ENCODE peak calls at places on chromosomes 4 and X, in ten cellular contexts. R is GM23248; C is left ventricle myocardium inferior; J is ascending aorta; B is CD8-positive, alpha-beta memory T cell; Z is foreskin fibroblast; T is left lung; W is HFF-Myc; F is cardiac muscle cell; M is adipocyte. S is an unnamed sample.

GRCh38 chr4:174828845-174829701 is at the start of gene GLRA3:
- DNase-seq in R (peak), C (no peak), J (no peak), B (no peak), Z (no peak), T (peak), W (peak), F (peak), M (peak), S (peak)

GRCh38 chrX:134669378-134670098 is 11.3 kb upstream of the PLAC1 start:
- DNase-seq in R (peak), C (peak), J (no peak), B (no peak), Z (peak), T (no peak), W (peak), F (peak), M (peak), S (no peak)

GRCh38 chr4:79585834-79586233 is 177.8 kb upstream of the GK2 start:
- DNase-seq in R (no peak), C (no peak), J (no peak), B (no peak), Z (no peak), T (no peak), W (no peak), F (no peak), M (no peak), S (no peak)

GRCh38 chr4:173254646-173255045 is 79.5 kb downstream of the HMGB2 start:
- DNase-seq in R (no peak), C (no peak), J (no peak), B (no peak), Z (no peak), T (no peak), W (no peak), F (no peak), M (no peak), S (no peak)

GRCh38 chr4:52037730-52038108 is 380 bp downstream of the SGCB start:
- DNase-seq in R (peak), C (peak), J (no peak), B (peak), Z (no peak), T (peak), W (no peak), F (peak), M (peak), S (peak)

GRCh38 chrX:10158279-10158939 is 1.6 kb downstream of the CLCN4 start:
- DNase-seq in R (peak), C (peak), J (no peak), B (no peak), Z (no peak), T (peak), W (no peak), F (no peak), M (no peak), S (no peak)

GRCh38 chr4:64846417-64846816 is 437.2 kb upstream of the TECRL start:
- DNase-seq in R (no peak), C (no peak), J (no peak), B (no peak), Z (no peak), T (no peak), W (no peak), F (no peak), M (no peak), S (no peak)

GRCh38 chr4:83535520-83535944 is 376 bp upstream of the GPAT3 start:
- DNase-seq in R (peak), C (peak), J (no peak), B (peak), Z (peak), T (peak), W (peak), F (peak), M (peak), S (peak)

GRCh38 chr4:158810487-158811215 is 41.8 kb downstream of the FNIP2 start:
- DNase-seq in R (peak), C (peak), J (peak), B (no peak), Z (peak), T (no peak), W (peak), F (peak), M (peak), S (peak)

GRCh38 chrX:19885732-19886131 is 1.7 kb downstream of the SH3KBP1 start:
- DNase-seq in R (no peak), C (no peak), J (no peak), B (no peak), Z (no peak), T (no peak), W (no peak), F (no peak), M (no peak), S (no peak)

GRCh38 chr4:85084371-85085170 is 118.1 kb upstream of the WDFY3 start:
- DNase-seq in R (peak), C (no peak), J (no peak), B (no peak), Z (peak), T (no peak), W (peak), F (peak), M (peak), S (peak)

GRCh38 chr4:3830774-3831528 is 64.8 kb downstream of the ADRA2C start:
- DNase-seq in R (no peak), C (no peak), J (no peak), B (peak), Z (no peak), T (peak), W (no peak), F (no peak), M (no peak), S (no peak)

GRCh38 chr4:8914461-8915171 is 43.0 kb upstream of the HMX1 start:
- DNase-seq in R (no peak), C (no peak), J (no peak), B (no peak), Z (no peak), T (peak), W (no peak), F (no peak), M (no peak), S (no peak)

GRCh38 chrX:17679261-17679660 is 58.0 kb upstream of the SCML1 start:
- DNase-seq in R (no peak), C (no peak), J (no peak), B (no peak), Z (no peak), T (no peak), W (no peak), F (no peak), M (no peak), S (no peak)

GRCh38 chrX:14351889-14352288 is 177.4 kb upstream of the GLRA2 start:
- DNase-seq in R (no peak), C (no peak), J (no peak), B (no peak), Z (no peak), T (no peak), W (no peak), F (no peak), M (no peak), S (no peak)

GRCh38 chr4:101066586-101066985 is 280.7 kb downstream of the PPP3CA start:
- DNase-seq in R (no peak), C (no peak), J (no peak), B (no peak), Z (no peak), T (no peak), W (no peak), F (no peak), M (no peak), S (no peak)

GRCh38 chr4:101065346-101065745 is 282.0 kb downstream of the PPP3CA start:
- DNase-seq in R (no peak), C (no peak), J (no peak), B (no peak), Z (no peak), T (no peak), W (no peak), F (no peak), M (no peak), S (no peak)

GRCh38 chr4:101067383-101067782 is 279.9 kb downstream of the PPP3CA start:
- DNase-seq in R (peak), C (no peak), J (no peak), B (no peak), Z (no peak), T (no peak), W (no peak), F (peak), M (peak), S (no peak)

GRCh38 chr4:101064541-101065180 is 282.7 kb downstream of the PPP3CA start:
- DNase-seq in R (no peak), C (no peak), J (no peak), B (no peak), Z (no peak), T (no peak), W (no peak), F (no peak), M (no peak), S (no peak)

DNA sequence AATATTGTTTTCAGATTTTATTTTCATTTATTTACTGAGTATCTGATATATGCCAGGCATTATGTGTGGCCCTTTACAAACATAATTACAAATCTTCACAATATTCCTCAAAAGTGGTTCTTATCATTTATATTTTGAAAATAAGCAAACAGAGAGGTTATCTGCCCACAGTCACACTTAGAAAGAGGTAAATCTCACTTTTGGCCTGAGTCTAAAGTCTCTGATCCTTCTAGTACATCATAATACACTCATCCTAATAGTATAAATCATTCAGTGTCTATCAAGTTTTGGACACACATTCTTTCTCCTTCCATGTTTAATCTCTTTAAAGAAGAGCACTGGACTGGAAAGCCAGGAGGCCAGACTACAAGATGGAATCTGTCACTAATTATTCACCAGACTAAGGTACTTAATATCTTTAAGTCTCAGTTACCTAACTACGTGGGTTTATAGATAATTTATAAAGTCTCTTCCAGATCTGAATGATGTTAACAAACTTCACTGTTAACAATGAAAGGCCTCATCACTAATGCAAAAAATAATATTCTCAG is 281.3 kb downstream of the PPP3CA start:
- DNase-seq in R (no peak), C (no peak), J (no peak), B (no peak), Z (no peak), T (no peak), W (no peak), F (no peak), M (no peak), S (no peak)
- H3K4me3 ChIP-seq in R (no peak), C (no peak), J (no peak), B (no peak), Z (no peak), T (no peak), W (no peak), F (no peak), M (no peak), S (no peak)

GRCh38 chr4:186726440-186727148 is 2.9 kb upstream of the FAT1 start:
- DNase-seq in R (peak), C (peak), J (peak), B (no peak), Z (peak), T (peak), W (no peak), F (peak), M (peak), S (peak)
- H3K4me3 ChIP-seq in R (peak), C (peak), J (peak), B (no peak), Z (peak), T (peak), W (peak), F (peak), M (peak), S (peak)

GRCh38 chr4:108301583-108302256 is 133.0 kb upstream of the LEF1 start:
- DNase-seq in R (no peak), C (no peak), J (no peak), B (no peak), Z (no peak), T (no peak), W (no peak), F (no peak), M (no peak), S (no peak)

GRCh38 chr4:108303488-108304177 is 134.9 kb upstream of the LEF1 start:
- DNase-seq in R (no peak), C (no peak), J (no peak), B (no peak), Z (no peak), T (no peak), W (no peak), F (no peak), M (no peak), S (no peak)
- H3K4me3 ChIP-seq in R (no peak), C (no peak), J (no peak), B (no peak), Z (no peak), T (no peak), W (no peak), F (no peak), M (no peak), S (no peak)

DNA sequence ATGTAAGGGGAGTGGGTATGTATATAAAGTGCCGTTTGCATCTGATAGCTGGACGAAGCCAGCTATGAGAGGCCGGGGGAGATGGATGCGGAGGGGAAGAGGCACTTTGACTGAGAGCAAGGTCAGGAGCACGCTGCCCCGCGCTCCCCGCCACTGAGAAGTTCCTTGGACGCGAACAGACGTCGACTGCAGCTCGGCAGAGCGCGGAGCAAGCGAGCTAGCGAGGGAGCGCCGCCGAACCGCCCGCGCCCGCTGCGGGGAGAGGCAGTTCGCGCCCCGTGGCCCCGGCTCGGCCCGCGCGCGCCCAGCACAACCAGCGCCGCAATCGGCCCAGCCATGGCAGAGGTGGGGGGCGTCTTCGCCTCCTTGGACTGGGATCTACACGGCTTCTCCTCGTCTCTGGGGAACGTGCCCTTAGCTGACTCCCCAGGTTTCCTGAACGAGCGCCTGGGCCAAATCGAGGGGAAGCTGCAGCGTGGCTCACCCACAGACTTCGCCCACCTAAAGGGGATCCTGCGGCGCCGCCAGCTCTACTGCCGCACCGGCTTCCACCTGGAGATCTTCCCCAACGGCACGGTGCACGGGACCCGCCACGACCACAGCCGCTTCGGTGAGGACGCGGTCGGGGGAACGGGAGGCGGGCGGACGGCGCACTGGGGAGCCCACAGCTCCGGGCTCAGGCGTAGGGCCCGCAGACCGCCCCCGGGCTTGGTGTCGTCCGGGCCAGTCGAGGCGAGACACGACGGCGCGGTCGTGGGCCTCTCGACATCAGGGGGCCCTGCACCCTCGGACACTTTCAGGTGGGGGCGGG is at the start of gene FGF16:
- DNase-seq in R (no peak), C (no peak), J (no peak), B (no peak), Z (no peak), T (peak), W (no peak), F (no peak), M (peak), S (no peak)
- H3K4me3 ChIP-seq in R (peak), C (peak), J (peak), B (peak), Z (peak), T (peak), W (peak), F (peak), M (peak), S (no peak)

S was measured in HAP-1.